ENCODE peak calls at places on chromosomes 16 and 17, in four cellular contexts. G is smooth muscle cell of the brain vasculature, O is progenitor cell of endocrine pancreas, T is NCI-H1417. L is an unnamed sample.
A peak's percentile ranks its signal among the peaks of the same experiment; 100 is the strongest.

GRCh38 chr16:9138731-9139501 is 47.5 kb downstream of the HAPSTR1 start:
- DNase-seq in O (peak; percentile 68), G (no peak), T (peak; percentile 61), L (no peak)

GRCh38 chr16:86752582-86753175 is 174.3 kb downstream of the FOXL1 start:
- DNase-seq in G (no peak), O (no peak), T (no peak), L (no peak)

GRCh38 chr16:53629607-53630312 is 73.9 kb downstream of the RPGRIP1L start:
- DNase-seq in T (no peak), O (no peak), G (no peak), L (no peak)

GRCh38 chr16:87653234-87653633 is 50.9 kb downstream of the JPH3 start:
- DNase-seq in O (no peak), T (peak; percentile 20), G (no peak), L (no peak)

GRCh38 chr16:49483651-49484451 is 110.2 kb downstream of the C16orf78 start:
- DNase-seq in T (no peak), G (no peak), O (no peak), L (no peak)

GRCh38 chr17:21375757-21376584 is at the start of gene KCNJ12:
- DNase-seq in T (peak; percentile 29), O (no peak), G (no peak), L (no peak)

GRCh38 chr16:71297252-71297651 is 8.1 kb upstream of the CMTR2 start:
- DNase-seq in G (no peak), T (no peak), O (no peak), L (no peak)

GRCh38 chr16:54526916-54527315 is 240.3 kb upstream of the IRX3 start:
- DNase-seq in T (no peak), G (no peak), O (no peak), L (no peak)

GRCh38 chr17:1362964-1363363 is 37.1 kb downstream of the YWHAE start:
- DNase-seq in T (no peak), G (no peak), O (no peak), L (no peak)

GRCh38 chr16:46920402-46921068 is 36.4 kb downstream of the GPT2 start:
- DNase-seq in G (no peak), T (no peak), O (no peak), L (no peak)

GRCh38 chr17:44556114-44556853 is 1.0 kb upstream of the FZD2 start:
- DNase-seq in G (no peak), T (peak; percentile 76), O (peak; percentile 43), L (no peak)

GRCh38 chr16:23293016-23293415 is 9.1 kb upstream of the SCNN1B start:
- DNase-seq in G (no peak), O (no peak), T (no peak), L (no peak)

GRCh38 chr17:4691686-4692085 is 12.3 kb downstream of the PELP1 start:
- DNase-seq in G (no peak), O (no peak), T (no peak), L (no peak)